ENCODE peak calls at places on chromosomes 3 and 15, in ten cellular contexts. K is WTC11; G is AG04450; V is K562; J is NCI-H510A treated with DMSO at 0.1 percent for 48 hours; C is GM06990; I is NCI-H1105; O is neural crest cell; P is hippocampal formation; S is activated CD4-positive, CD25-positive, alpha-beta regulatory T cell treated with anti-CD3 and anti-CD28 coated beads, Interleukin-2, amount 50 U/mL, for 72 hours. D is an unnamed sample.

GRCh38 chr3:46400000-46400734 is 6.7 kb downstream of the CCR5AS start:
- DNase-seq in J (peak), G (no peak), I (no peak), P (no peak), S (no peak), K (no peak), O (no peak), C (no peak), V (peak), D (no peak)

GRCh38 chr3:17238029-17238428 is 353.3 kb downstream of the PLCL2 start:
- DNase-seq in J (no peak), K (peak), O (no peak), S (no peak), I (no peak), V (no peak), P (no peak), C (no peak), G (no peak), D (no peak)

GRCh38 chr3:156542101-156543042 is 12.5 kb downstream of the SSR3 start:
- DNase-seq in O (no peak), V (no peak), C (no peak), K (no peak), J (no peak), S (no peak), I (no peak), G (no peak), P (no peak), D (no peak)

GRCh38 chr15:89365457-89366055 is 30.9 kb upstream of the POLG start:
- DNase-seq in G (no peak), P (no peak), C (no peak), K (no peak), I (no peak), O (no peak), V (no peak), S (no peak), J (no peak), D (no peak)

GRCh38 chr3:188431040-188431439 is 277.1 kb downstream of the LPP start:
- DNase-seq in G (no peak), C (no peak), J (no peak), V (no peak), S (no peak), I (no peak), K (no peak), P (no peak), O (no peak), D (no peak)

GRCh38 chr3:122183521-122183892 is at the start of gene CASR:
- DNase-seq in G (no peak), I (no peak), C (peak), J (peak), V (no peak), O (no peak), P (no peak), K (peak), S (no peak), D (no peak)

GRCh38 chr3:63656791-63657190 is 4.3 kb downstream of the SNTN start:
- DNase-seq in O (no peak), G (peak), S (no peak), C (no peak), J (no peak), K (no peak), P (no peak), V (no peak), I (no peak), D (no peak)

GRCh38 chr15:58546635-58547627 is 115.1 kb downstream of the LIPC start:
- DNase-seq in G (peak), V (peak), K (no peak), I (no peak), J (no peak), C (no peak), P (no peak), O (no peak), S (no peak), D (no peak)

GRCh38 chr15:82870727-82871576 is 61.5 kb downstream of the WHAMM start:
- DNase-seq in I (no peak), O (no peak), G (no peak), C (no peak), J (no peak), P (no peak), V (no peak), K (no peak), S (no peak), D (peak)